ENCODE peak calls at places on chromosomes 7 and 10, in nine cellular contexts. K, Z, L, D, C, P, J, W and I are unnamed samples.

GRCh38 chr7:27248911-27249723 is 6.5 kb downstream of the EVX1 start:
- DNase-seq in W (no peak), L (no peak), D (peak), K (peak), C (no peak), J (peak), Z (no peak), P (no peak), I (no peak)

GRCh38 chr7:53315986-53316385 is 280.6 kb downstream of the POM121L12 start:
- DNase-seq in K (no peak), Z (no peak), C (no peak), D (no peak), P (no peak), L (peak), W (no peak), J (no peak), I (peak)

GRCh38 chr7:39609084-39609461 is 14.3 kb upstream of the RALA start:
- DNase-seq in W (no peak), D (no peak), L (no peak), C (no peak), Z (no peak), J (peak), K (no peak), P (no peak), I (no peak)

GRCh38 chr10:59337254-59337653 is 25.1 kb downstream of the FAM13C start:
- DNase-seq in K (no peak), J (peak), D (no peak), Z (no peak), P (no peak), L (peak), C (no peak), W (no peak), I (peak)

GRCh38 chr7:70693300-70693689 is 438.6 kb upstream of the GALNT17 start:
- DNase-seq in D (no peak), Z (no peak), C (no peak), L (peak), J (peak), P (no peak), W (no peak), K (no peak), I (no peak)

GRCh38 chr7:80905334-80905733 is 13.5 kb downstream of the SEMA3C start:
- DNase-seq in L (no peak), Z (no peak), D (no peak), J (no peak), W (no peak), K (no peak), P (no peak), C (no peak), I (no peak)

GRCh38 chr7:1560620-1561031 is 4.6 kb upstream of the TMEM184A start:
- DNase-seq in L (no peak), C (peak), D (no peak), K (no peak), P (no peak), Z (no peak), W (no peak), J (no peak), I (no peak)

GRCh38 chr7:191105-192034 is 1.0 kb upstream of the FAM20C start:
- DNase-seq in L (peak), Z (no peak), J (peak), K (peak), D (peak), C (peak), P (no peak), W (no peak), I (peak)

GRCh38 chr10:7410306-7410799 is 481 bp downstream of the SFMBT2 start:
- DNase-seq in P (no peak), L (peak), Z (peak), K (no peak), W (peak), J (peak), D (no peak), C (peak), I (no peak)

GRCh38 chr10:75469018-75469616 is 37.7 kb downstream of the LRMDA start:
- DNase-seq in C (no peak), K (peak), Z (no peak), W (no peak), P (no peak), D (peak), J (peak), L (no peak), I (no peak)

GRCh38 chr10:132460071-132460470 is 63.1 kb downstream of the PWWP2B start:
- DNase-seq in L (no peak), J (no peak), P (no peak), W (no peak), C (no peak), K (no peak), D (no peak), Z (peak), I (no peak)

GRCh38 chr10:7117806-7118674 is 292.8 kb downstream of the SFMBT2 start:
- DNase-seq in J (no peak), W (no peak), C (no peak), D (no peak), P (peak), Z (no peak), K (no peak), L (peak), I (peak)

GRCh38 chr7:55526770-55527169 is 45.5 kb downstream of the VOPP1 start:
- DNase-seq in J (no peak), D (peak), Z (no peak), L (no peak), K (no peak), W (no peak), C (no peak), P (no peak), I (peak)

GRCh38 chr7:22563115-22563514 is 63.1 kb upstream of the STEAP1B start:
- DNase-seq in L (no peak), C (no peak), D (no peak), P (peak), Z (no peak), J (no peak), K (no peak), W (no peak), I (no peak)

GRCh38 chr7:50449501-50449880 is 659 bp downstream of the FIGNL1 start:
- DNase-seq in C (no peak), L (peak), J (no peak), D (no peak), P (no peak), Z (no peak), K (no peak), W (no peak), I (no peak)

GRCh38 chr7:2894118-2894940 is 50.2 kb upstream of the GNA12 start:
- DNase-seq in C (peak), P (no peak), Z (peak), L (no peak), D (peak), K (no peak), J (no peak), W (peak), I (no peak)

GRCh38 chr7:135774284-135774683 is 25.7 kb upstream of the FAM180A start:
- DNase-seq in L (no peak), Z (no peak), P (no peak), K (no peak), W (no peak), C (no peak), J (no peak), D (no peak), I (no peak)

GRCh38 chr7:131197920-131198610 is 129.6 kb upstream of the MKLN1 start:
- DNase-seq in P (no peak), L (no peak), D (no peak), J (peak), Z (no peak), K (peak), W (no peak), C (no peak), I (no peak)

GRCh38 chr7:3028071-3028766 is 15.4 kb downstream of the CARD11 start:
- DNase-seq in K (peak), W (no peak), D (no peak), L (no peak), Z (peak), C (no peak), J (peak), P (no peak), I (no peak)

GRCh38 chr7:22666732-22667131 is 60.3 kb upstream of the IL6 start:
- DNase-seq in Z (no peak), D (no peak), C (no peak), K (peak), P (no peak), W (no peak), J (peak), L (no peak), I (no peak)

GRCh38 chr10:101773923-101774588 is 1.9 kb downstream of the FGF8 start:
- DNase-seq in L (no peak), W (no peak), J (no peak), D (no peak), K (no peak), C (no peak), Z (no peak), P (no peak), I (no peak)

GRCh38 chr7:81410471-81411117 is 359.3 kb downstream of the HGF start:
- DNase-seq in J (no peak), C (no peak), D (no peak), P (no peak), L (no peak), W (no peak), K (no peak), Z (no peak), I (no peak)

GRCh38 chr7:16648551-16648950 is 2.6 kb downstream of the BZW2 start:
- DNase-seq in J (no peak), K (no peak), L (peak), C (no peak), Z (no peak), D (no peak), P (no peak), W (no peak), I (no peak)

GRCh38 chr10:86217386-86218080 is 149.1 kb downstream of the GRID1 start:
- DNase-seq in K (no peak), D (no peak), L (peak), Z (no peak), J (no peak), C (no peak), P (no peak), W (no peak), I (no peak)